ENCODE peak calls at places on chromosomes 7 and 10, in nine cellular contexts. U, K, H, N, S, E, M, W and G are unnamed samples.

GRCh38 chr7:27647052-27647451 is 15.6 kb downstream of the HIBADH start:
- DNase-seq in U (no peak), K (no peak), H (no peak), N (no peak), S (no peak), E (no peak), M (no peak), W (peak), G (no peak)

GRCh38 chr7:6116216-6116615 is 85.0 kb downstream of the ANKRD61 start:
- DNase-seq in U (no peak), K (no peak), H (no peak), N (no peak), S (no peak), E (no peak), M (no peak), W (no peak), G (no peak)

GRCh38 chr7:111175908-111176307 is 85.0 kb downstream of the LRRN3 start:
- DNase-seq in U (no peak), K (no peak), H (no peak), N (no peak), S (no peak), E (no peak), M (no peak), W (no peak), G (no peak)

GRCh38 chr7:93715234-93715633 is 140.7 kb upstream of the CALCR start:
- DNase-seq in U (peak), K (no peak), H (peak), N (no peak), S (no peak), E (peak), M (no peak), W (peak), G (peak)

GRCh38 chr7:154871928-154872750 is 130.8 kb downstream of the PAXIP1 start:
- DNase-seq in U (no peak), K (no peak), H (no peak), N (no peak), S (no peak), E (no peak), M (no peak), W (no peak), G (no peak)

GRCh38 chr10:120423350-120424197 is 33.5 kb upstream of the PLPP4 start:
- DNase-seq in U (peak), K (peak), H (peak), N (no peak), S (no peak), E (peak), M (no peak), W (peak), G (peak)

GRCh38 chr7:77328669-77329068 is 87.5 kb downstream of the GSAP start:
- DNase-seq in U (no peak), K (no peak), H (no peak), N (no peak), S (no peak), E (no peak), M (no peak), W (peak), G (no peak)

GRCh38 chr7:122803323-122803722 is 82.9 kb downstream of the CADPS2 start:
- DNase-seq in U (peak), K (peak), H (no peak), N (no peak), S (no peak), E (no peak), M (no peak), W (peak), G (no peak)

GRCh38 chr7:8120390-8121058 is 141.4 kb downstream of the ICA1 start:
- DNase-seq in U (no peak), K (no peak), H (no peak), N (no peak), S (no peak), E (no peak), M (no peak), W (no peak), G (no peak)

GRCh38 chr10:112429147-112429546 is 17.6 kb downstream of the ZDHHC6 start:
- DNase-seq in U (no peak), K (no peak), H (no peak), N (no peak), S (no peak), E (no peak), M (no peak), W (no peak), G (no peak)

GRCh38 chr10:131584286-131584685 is 272.8 kb upstream of the TCERG1L start:
- DNase-seq in U (no peak), K (no peak), H (no peak), N (no peak), S (no peak), E (no peak), M (no peak), W (no peak), G (no peak)

GRCh38 chr7:57496395-57496794 is 46.4 kb downstream of the ZNF716 start:
- DNase-seq in U (no peak), K (no peak), H (no peak), N (no peak), S (no peak), E (no peak), M (no peak), W (no peak), G (no peak)

GRCh38 chr7:69746383-69746782 is 148.1 kb downstream of the AUTS2 start:
- DNase-seq in U (no peak), K (no peak), H (no peak), N (no peak), S (no peak), E (no peak), M (no peak), W (no peak), G (no peak)

GRCh38 chr7:133551471-133551870 is 298.6 kb downstream of the EXOC4 start:
- DNase-seq in U (no peak), K (peak), H (no peak), N (no peak), S (no peak), E (no peak), M (no peak), W (no peak), G (no peak)

GRCh38 chr10:20890009-20890408 is 7.1 kb downstream of the NEBL start:
- DNase-seq in U (no peak), K (no peak), H (no peak), N (no peak), S (no peak), E (no peak), M (no peak), W (peak), G (no peak)

GRCh38 chr7:116393654-116394053 is 105.9 kb upstream of the CAV2 start:
- DNase-seq in U (no peak), K (no peak), H (no peak), N (no peak), S (no peak), E (no peak), M (no peak), W (no peak), G (no peak)

GRCh38 chr7:19215421-19215820 is 70.2 kb upstream of the FERD3L start:
- DNase-seq in U (no peak), K (no peak), H (peak), N (no peak), S (no peak), E (no peak), M (no peak), W (peak), G (no peak)

GRCh38 chr10:131638481-131639278 is 262.1 kb upstream of the PPP2R2D start:
- DNase-seq in U (no peak), K (no peak), H (no peak), N (no peak), S (no peak), E (no peak), M (no peak), W (no peak), G (no peak)

GRCh38 chr7:9557853-9558252 is 1124.4 kb downstream of the NXPH1 start:
- DNase-seq in U (no peak), K (no peak), H (no peak), N (no peak), S (no peak), E (no peak), M (no peak), W (no peak), G (no peak)

GRCh38 chr7:137628211-137628610 is 218.6 kb downstream of the DGKI start:
- DNase-seq in U (no peak), K (peak), H (no peak), N (no peak), S (no peak), E (no peak), M (no peak), W (no peak), G (no peak)

GRCh38 chr7:97024209-97025129 is at the start of gene DLX5:
- DNase-seq in U (peak), K (no peak), H (peak), N (no peak), S (no peak), E (peak), M (no peak), W (no peak), G (peak)